ENCODE peak calls at places on chromosomes 2 and 18, in seven cellular contexts. One of them, this sample, is unnamed.

GRCh38 chr2:198293281-198293680 is 488.9 kb downstream of the PLCL1 start:
- DNase-seq in glutamatergic neuron: no peak
- DNase-seq in CD8-positive, alpha-beta T cell: no peak
- DNase-seq in central memory CD4-positive, alpha-beta T cell: no peak
- DNase-seq in HEK293T: no peak
- DNase-seq in stimulated activated CD8-positive, alpha-beta memory T cell treated with anti-CD3 and anti-CD28 coated beads, Interleukin-2, amount 100 ng/mL, for 1 hour: no peak
- DNase-seq in occipital lobe: no peak
- DNase-seq in this sample: no peak

GRCh38 chr18:49734836-49735235 is 78.5 kb downstream of the ACAA2 start:
- DNase-seq in glutamatergic neuron: no peak
- DNase-seq in CD8-positive, alpha-beta T cell: no peak
- DNase-seq in occipital lobe: no peak
- DNase-seq in stimulated activated CD8-positive, alpha-beta memory T cell treated with anti-CD3 and anti-CD28 coated beads, Interleukin-2, amount 100 ng/mL, for 1 hour: no peak
- DNase-seq in HEK293T: no peak
- DNase-seq in central memory CD4-positive, alpha-beta T cell: no peak
- DNase-seq in this sample: no peak

GRCh38 chr2:20829861-20830260 is 7.0 kb upstream of the LDAH start:
- DNase-seq in glutamatergic neuron: no peak
- DNase-seq in central memory CD4-positive, alpha-beta T cell: no peak
- DNase-seq in HEK293T: no peak
- DNase-seq in CD8-positive, alpha-beta T cell: no peak
- DNase-seq in occipital lobe: no peak
- DNase-seq in stimulated activated CD8-positive, alpha-beta memory T cell treated with anti-CD3 and anti-CD28 coated beads, Interleukin-2, amount 100 ng/mL, for 1 hour: no peak
- DNase-seq in this sample: no peak

GRCh38 chr18:3494569-3494968 is 44.6 kb downstream of the TGIF1 start:
- DNase-seq in occipital lobe: no peak
- DNase-seq in HEK293T: no peak
- DNase-seq in glutamatergic neuron: no peak
- DNase-seq in central memory CD4-positive, alpha-beta T cell: no peak
- DNase-seq in stimulated activated CD8-positive, alpha-beta memory T cell treated with anti-CD3 and anti-CD28 coated beads, Interleukin-2, amount 100 ng/mL, for 1 hour: no peak
- DNase-seq in CD8-positive, alpha-beta T cell: no peak
- DNase-seq in this sample: no peak

GRCh38 chr2:39156107-39156506 is 35.3 kb upstream of the SOS1 start:
- DNase-seq in HEK293T: no peak
- DNase-seq in CD8-positive, alpha-beta T cell: no peak
- DNase-seq in central memory CD4-positive, alpha-beta T cell: no peak
- DNase-seq in occipital lobe: no peak
- DNase-seq in glutamatergic neuron: no peak
- DNase-seq in stimulated activated CD8-positive, alpha-beta memory T cell treated with anti-CD3 and anti-CD28 coated beads, Interleukin-2, amount 100 ng/mL, for 1 hour: no peak
- DNase-seq in this sample: no peak

GRCh38 chr2:11998218-11998617 is 251.8 kb downstream of the LPIN1 start:
- DNase-seq in stimulated activated CD8-positive, alpha-beta memory T cell treated with anti-CD3 and anti-CD28 coated beads, Interleukin-2, amount 100 ng/mL, for 1 hour: no peak
- DNase-seq in HEK293T: no peak
- DNase-seq in glutamatergic neuron: no peak
- DNase-seq in CD8-positive, alpha-beta T cell: no peak
- DNase-seq in central memory CD4-positive, alpha-beta T cell: peak; percentile 41
- DNase-seq in occipital lobe: no peak
- DNase-seq in this sample: no peak

GRCh38 chr2:102030502-102030854 is 38.7 kb downstream of the IL1R2 start:
- DNase-seq in stimulated activated CD8-positive, alpha-beta memory T cell treated with anti-CD3 and anti-CD28 coated beads, Interleukin-2, amount 100 ng/mL, for 1 hour: no peak
- DNase-seq in CD8-positive, alpha-beta T cell: no peak
- DNase-seq in HEK293T: no peak
- DNase-seq in occipital lobe: no peak
- DNase-seq in central memory CD4-positive, alpha-beta T cell: no peak
- DNase-seq in glutamatergic neuron: no peak
- DNase-seq in this sample: no peak

GRCh38 chr2:50856112-50856511 is 175.8 kb downstream of the NRXN1 start:
- DNase-seq in stimulated activated CD8-positive, alpha-beta memory T cell treated with anti-CD3 and anti-CD28 coated beads, Interleukin-2, amount 100 ng/mL, for 1 hour: no peak
- DNase-seq in occipital lobe: no peak
- DNase-seq in HEK293T: no peak
- DNase-seq in glutamatergic neuron: no peak
- DNase-seq in central memory CD4-positive, alpha-beta T cell: no peak
- DNase-seq in CD8-positive, alpha-beta T cell: no peak
- DNase-seq in this sample: no peak

GRCh38 chr2:234446404-234447076 is 50.3 kb downstream of the ARL4C start:
- DNase-seq in HEK293T: no peak
- DNase-seq in glutamatergic neuron: no peak
- DNase-seq in stimulated activated CD8-positive, alpha-beta memory T cell treated with anti-CD3 and anti-CD28 coated beads, Interleukin-2, amount 100 ng/mL, for 1 hour: peak; percentile 51
- DNase-seq in occipital lobe: no peak
- DNase-seq in CD8-positive, alpha-beta T cell: peak; percentile 88
- DNase-seq in central memory CD4-positive, alpha-beta T cell: peak; percentile 93
- DNase-seq in this sample: peak; percentile 95

This sample was measured in spleen.